ENCODE peak calls at places on chromosome 1, in nine cellular contexts. F is CD8-positive, alpha-beta T cell; O is H9; D is Calu3; R is cardiac muscle cell; G is heart left ventricle; U is WERI-Rb-1; K is bronchial epithelial cell; C is tibial nerve. P is an unnamed sample.

GRCh38 chr1:26278835-26279597 is 870 bp upstream of the SH3BGRL3 start:
- DNase-seq in F (no peak), O (no peak), D (no peak), R (no peak), G (no peak), U (peak; percentile 81), K (peak; percentile 94), C (no peak), P (no peak)

GRCh38 chr1:241531195-241532172 is 694 bp upstream of the KMO start:
- DNase-seq in F (no peak), O (no peak), D (no peak), R (peak; percentile 67), G (no peak), U (no peak), K (peak; percentile 79), C (no peak), P (no peak)

GRCh38 chr1:53371851-53372250 is 44.0 kb upstream of the LRP8 start:
- DNase-seq in F (no peak), O (peak; percentile 16), D (no peak), R (no peak), G (no peak), U (peak; percentile 2), K (no peak), C (no peak), P (peak; percentile 27)

GRCh38 chr1:76868154-76868882 is 1.0 kb downstream of the ST6GALNAC5 start:
- DNase-seq in F (no peak), O (peak; percentile 64), D (no peak), R (peak; percentile 69), G (no peak), U (peak; percentile 55), K (no peak), C (no peak), P (peak; percentile 77)

GRCh38 chr1:54934869-54935268 is 45.6 kb upstream of the TMEM61 start:
- DNase-seq in F (no peak), O (no peak), D (no peak), R (no peak), G (no peak), U (no peak), K (peak; percentile 83), C (no peak), P (no peak)

GRCh38 chr1:30740952-30741894 is 16.4 kb downstream of the LAPTM5 start:
- DNase-seq in F (no peak), O (no peak), D (peak; percentile 46), R (no peak), G (no peak), U (no peak), K (peak; percentile 50), C (no peak), P (no peak)

GRCh38 chr1:5481889-5482288 is 510.3 kb downstream of the NPHP4 start:
- DNase-seq in F (no peak), O (peak; percentile 85), D (no peak), R (peak; percentile 4), G (no peak), U (peak; percentile 86), K (no peak), C (no peak), P (no peak)

GRCh38 chr1:11069233-11069950 is 9.6 kb upstream of the SRM start:
- DNase-seq in F (no peak), O (no peak), D (no peak), R (no peak), G (no peak), U (no peak), K (no peak), C (no peak), P (no peak)

GRCh38 chr1:209485167-209485566 is 98.3 kb upstream of the CAMK1G start:
- DNase-seq in F (no peak), O (no peak), D (no peak), R (no peak), G (peak; percentile 45), U (no peak), K (peak; percentile 99), C (no peak), P (no peak)

GRCh38 chr1:232305020-232305419 is 324.9 kb downstream of the SIPA1L2 start:
- DNase-seq in F (no peak), O (no peak), D (no peak), R (no peak), G (no peak), U (no peak), K (peak; percentile 52), C (no peak), P (no peak)

GRCh38 chr1:232308616-232309015 is 321.3 kb downstream of the SIPA1L2 start:
- DNase-seq in F (no peak), O (no peak), D (no peak), R (no peak), G (no peak), U (no peak), K (no peak), C (no peak), P (no peak)

GRCh38 chr1:232307299-232307698 is 322.6 kb downstream of the SIPA1L2 start:
- DNase-seq in F (no peak), O (no peak), D (no peak), R (no peak), G (no peak), U (no peak), K (no peak), C (no peak), P (no peak)

GRCh38 chr1:232303221-232303620 is 326.7 kb downstream of the SIPA1L2 start:
- DNase-seq in F (no peak), O (no peak), D (no peak), R (no peak), G (no peak), U (no peak), K (peak; percentile 68), C (no peak), P (no peak)

GRCh38 chr1:232306269-232306911 is 323.5 kb downstream of the SIPA1L2 start:
- DNase-seq in F (no peak), O (peak; percentile 69), D (no peak), R (peak; percentile 21), G (peak; percentile 68), U (no peak), K (no peak), C (no peak), P (no peak)
- TF ChIP-seq CTCF in F (no peak), O (peak; percentile 66), D (no peak), R (peak; percentile 39), G (peak; percentile 10), U (peak; percentile 61), K (peak; percentile 22), C (peak; percentile 14), P (peak; percentile 45)

DNA sequence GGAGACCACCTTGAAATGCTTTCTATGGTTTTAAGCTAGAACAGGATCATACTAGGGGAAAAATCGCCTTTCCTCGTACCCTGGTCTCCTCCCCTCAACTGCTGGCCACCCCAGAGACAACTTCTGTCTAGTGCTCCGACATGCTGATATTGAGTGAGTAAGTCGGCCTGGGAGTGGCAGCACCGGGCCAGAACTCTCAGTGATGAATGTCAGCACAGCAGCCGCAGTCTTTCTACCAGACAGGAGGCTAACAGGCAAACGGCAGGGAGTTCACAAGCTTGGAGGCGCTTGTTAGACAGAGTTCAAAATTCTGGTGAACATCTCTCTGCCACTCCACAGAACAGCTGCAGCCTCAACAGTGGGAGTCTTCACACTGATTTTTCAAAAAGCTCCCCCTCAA is 716.9 kb downstream of the ADGRL2 start:
- DNase-seq in F (no peak), O (peak; percentile 62), D (no peak), R (peak; percentile 48), G (peak; percentile 39), U (peak; percentile 19), K (no peak), C (peak; percentile 40), P (no peak)
- TF ChIP-seq CTCF in F (no peak), O (no peak), D (no peak), R (no peak), G (no peak), U (no peak), K (no peak), C (peak; percentile 9), P (no peak)

GRCh38 chr1:204358145-204358544 is 1.6 kb downstream of the PLEKHA6 start:
- DNase-seq in F (no peak), O (no peak), D (no peak), R (no peak), G (no peak), U (peak; percentile 78), K (no peak), C (no peak), P (no peak)

GRCh38 chr1:204358605-204359004 is 1.1 kb downstream of the PLEKHA6 start:
- DNase-seq in F (no peak), O (no peak), D (no peak), R (no peak), G (no peak), U (peak; percentile 71), K (no peak), C (no peak), P (no peak)

GRCh38 chr1:204356997-204357396 is 2.7 kb downstream of the PLEKHA6 start:
- DNase-seq in F (no peak), O (no peak), D (no peak), R (no peak), G (no peak), U (no peak), K (no peak), C (no peak), P (no peak)

GRCh38 chr1:204359131-204359473 is 627 bp downstream of the PLEKHA6 start:
- DNase-seq in F (no peak), O (no peak), D (no peak), R (no peak), G (no peak), U (no peak), K (no peak), C (no peak), P (no peak)

GRCh38 chr1:204357551-204357950 is 2.2 kb downstream of the PLEKHA6 start:
- DNase-seq in F (no peak), O (peak; percentile 57), D (no peak), R (no peak), G (peak; percentile 35), U (peak; percentile 74), K (no peak), C (no peak), P (no peak)
- TF ChIP-seq CTCF in F (no peak), O (peak; percentile 28), D (no peak), R (peak; percentile 26), G (no peak), U (peak; percentile 67), K (no peak), C (no peak), P (no peak)

GRCh38 chr1:111746614-111746999 is 7.4 kb upstream of the INKA2 start:
- DNase-seq in F (no peak), O (no peak), D (no peak), R (no peak), G (no peak), U (no peak), K (no peak), C (no peak), P (no peak)
- TF ChIP-seq CTCF in F (no peak), O (no peak), D (no peak), R (no peak), G (no peak), U (no peak), K (no peak), C (no peak), P (no peak)

GRCh38 chr1:151909167-151910149 is at the start of gene THEM4:
- DNase-seq in F (peak; percentile 83), O (peak; percentile 98), D (peak; percentile 100), R (peak; percentile 99), G (peak; percentile 97), U (peak; percentile 99), K (peak; percentile 82), C (peak; percentile 92), P (peak; percentile 97)
- TF ChIP-seq CTCF in F (no peak), O (no peak), D (no peak), R (peak; percentile 29), G (peak; percentile 34), U (peak; percentile 51), K (peak; percentile 46), C (peak; percentile 56), P (peak; percentile 33)

GRCh38 chr1:184428604-184429003 is 41.8 kb downstream of the C1orf21 start:
- DNase-seq in F (no peak), O (no peak), D (no peak), R (no peak), G (no peak), U (no peak), K (no peak), C (no peak), P (no peak)
- TF ChIP-seq CTCF in F (no peak), O (peak; percentile 50), D (no peak), R (no peak), G (no peak), U (no peak), K (no peak), C (no peak), P (peak; percentile 17)